ENCODE peak calls at places on chromosomes 12 and 14, in four cellular contexts. One of them, this sample, is unnamed.

GRCh38 chr14:89185919-89186849 is 230.8 kb downstream of the FOXN3 start:
- DNase-seq in HCT116: peak; percentile 73
- DNase-seq in K562: peak; percentile 10
- DNase-seq in HepG2: no peak
- DNase-seq in this sample: no peak

GRCh38 chr12:115343601-115344000 is 659.6 kb upstream of the TBX3 start:
- DNase-seq in HCT116: no peak
- DNase-seq in K562: no peak
- DNase-seq in HepG2: no peak
- DNase-seq in this sample: no peak

GRCh38 chr12:44379827-44380226 is 496.3 kb downstream of the NELL2 start:
- DNase-seq in HCT116: no peak
- DNase-seq in K562: no peak
- DNase-seq in HepG2: no peak
- DNase-seq in this sample: no peak

GRCh38 chr12:123151679-123152454 is 977 bp upstream of the PITPNM2 start:
- DNase-seq in HCT116: no peak
- DNase-seq in K562: no peak
- DNase-seq in HepG2: no peak
- DNase-seq in this sample: no peak

GRCh38 chr12:26451763-26452162 is 256.4 kb downstream of the SSPN start:
- DNase-seq in HCT116: no peak
- DNase-seq in K562: no peak
- DNase-seq in HepG2: no peak
- DNase-seq in this sample: no peak

GRCh38 chr14:20438664-20439063 is 2.7 kb upstream of the KLHL33 start:
- DNase-seq in HCT116: no peak
- DNase-seq in K562: no peak
- DNase-seq in HepG2: no peak
- DNase-seq in this sample: no peak

GRCh38 chr12:1117371-1117770 is 126.3 kb downstream of the ERC1 start:
- DNase-seq in HCT116: no peak
- DNase-seq in K562: no peak
- DNase-seq in HepG2: no peak
- DNase-seq in this sample: no peak

GRCh38 chr12:52916225-52916624 is 11.3 kb upstream of the KRT8 start:
- DNase-seq in HCT116: no peak
- DNase-seq in K562: no peak
- DNase-seq in HepG2: no peak
- DNase-seq in this sample: no peak

GRCh38 chr12:64700532-64700931 is 58.7 kb downstream of the GNS start:
- DNase-seq in HCT116: no peak
- DNase-seq in K562: no peak
- DNase-seq in HepG2: no peak
- DNase-seq in this sample: no peak

GRCh38 chr12:1916396-1917171 is 1.9 kb downstream of the CACNA2D4 start:
- DNase-seq in HCT116: no peak
- DNase-seq in K562: peak; percentile 67
- DNase-seq in HepG2: no peak
- DNase-seq in this sample: no peak

GRCh38 chr12:11901687-11902524 is 168.8 kb upstream of the BCL2L14 start:
- DNase-seq in HCT116: no peak
- DNase-seq in K562: no peak
- DNase-seq in HepG2: no peak
- DNase-seq in this sample: no peak

GRCh38 chr14:68507544-68508081 is 285.3 kb downstream of the ZFP36L1 start:
- DNase-seq in HCT116: no peak
- DNase-seq in K562: no peak
- DNase-seq in HepG2: no peak
- DNase-seq in this sample: no peak

GRCh38 chr12:47881826-47882427 is 22.9 kb downstream of the VDR start:
- DNase-seq in HCT116: no peak
- DNase-seq in K562: no peak
- DNase-seq in HepG2: no peak
- DNase-seq in this sample: no peak

GRCh38 chr14:36316131-36316530 is 4.3 kb downstream of the MBIP start:
- DNase-seq in HCT116: no peak
- DNase-seq in K562: no peak
- DNase-seq in HepG2: no peak
- DNase-seq in this sample: no peak

GRCh38 chr12:47964102-47964723 is 817 bp downstream of the TMEM106C start:
- DNase-seq in HCT116: no peak
- DNase-seq in K562: peak; percentile 20
- DNase-seq in HepG2: no peak
- DNase-seq in this sample: no peak

GRCh38 chr12:48810817-48811453 is 7.4 kb upstream of the CACNB3 start:
- DNase-seq in HCT116: no peak
- DNase-seq in K562: no peak
- DNase-seq in HepG2: peak; percentile 34
- DNase-seq in this sample: no peak

GRCh38 chr14:61671086-61671485 is 24.2 kb upstream of the HIF1A start:
- DNase-seq in HCT116: no peak
- DNase-seq in K562: no peak
- DNase-seq in HepG2: no peak
- DNase-seq in this sample: no peak

GRCh38 chr14:64867182-64867581 is 12.5 kb downstream of the SPTB start:
- DNase-seq in HCT116: no peak
- DNase-seq in K562: no peak
- DNase-seq in HepG2: no peak
- DNase-seq in this sample: no peak
- TF ChIP-seq TCF7L2 in HCT116: no peak
- TF ChIP-seq TCF7L2 in K562: no peak
- TF ChIP-seq TCF7L2 in HepG2: no peak
- TF ChIP-seq TCF7L2 in this sample: no peak

DNA sequence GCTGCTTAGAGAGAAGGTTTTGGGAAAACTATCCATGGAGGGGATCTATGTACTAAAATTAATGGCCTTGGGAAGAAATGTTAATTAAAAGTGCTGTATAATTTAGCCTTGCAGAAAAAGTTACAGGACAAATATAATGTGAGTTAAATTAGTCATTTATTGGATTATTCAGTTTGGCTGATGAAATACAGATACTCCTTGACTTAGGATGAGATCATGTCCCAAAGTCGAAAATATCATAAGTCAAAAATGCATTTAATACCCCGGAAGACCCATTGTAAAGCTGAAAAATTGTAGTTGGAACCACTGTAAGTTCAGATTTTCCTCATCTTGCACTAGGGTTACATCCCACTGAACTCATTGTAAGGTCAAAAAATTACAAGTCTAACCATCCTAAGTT is 9.7 kb downstream of the RTRAF start:
- DNase-seq in HCT116: no peak
- DNase-seq in K562: no peak
- DNase-seq in HepG2: no peak
- DNase-seq in this sample: no peak
- TF ChIP-seq SIN3A in HCT116: no peak
- TF ChIP-seq SIN3A in K562: no peak
- TF ChIP-seq SIN3A in HepG2: no peak
- TF ChIP-seq SIN3A in this sample: no peak

DNA sequence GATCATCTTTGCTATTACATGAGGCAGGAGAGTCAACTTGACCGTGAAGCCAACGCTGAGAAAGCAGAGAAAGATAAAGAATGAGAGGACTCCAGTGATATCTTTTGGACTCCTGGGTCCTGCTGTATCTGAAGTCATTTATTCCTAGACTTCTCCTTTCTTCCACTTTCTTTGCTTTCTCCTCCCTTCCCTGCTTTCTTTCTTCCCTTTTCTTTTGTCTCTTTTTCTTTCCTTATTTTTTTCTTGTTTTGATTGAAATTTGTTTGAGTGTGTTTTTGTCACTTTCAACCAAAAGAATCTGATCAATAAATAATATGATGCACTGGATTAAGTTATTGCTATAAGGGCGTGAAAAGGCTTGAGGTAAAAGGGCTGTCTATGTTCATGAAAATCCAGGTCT is 13.4 kb upstream of the GALNT6 start:
- DNase-seq in HCT116: no peak
- DNase-seq in K562: no peak
- DNase-seq in HepG2: no peak
- DNase-seq in this sample: no peak
- H3K4me3 ChIP-seq in HCT116: no peak overlapping the region
- H3K4me3 ChIP-seq in K562: no peak overlapping the region
- H3K4me3 ChIP-seq in HepG2: no peak overlapping the region
- H3K4me3 ChIP-seq in this sample: no peak overlapping the region

DNA sequence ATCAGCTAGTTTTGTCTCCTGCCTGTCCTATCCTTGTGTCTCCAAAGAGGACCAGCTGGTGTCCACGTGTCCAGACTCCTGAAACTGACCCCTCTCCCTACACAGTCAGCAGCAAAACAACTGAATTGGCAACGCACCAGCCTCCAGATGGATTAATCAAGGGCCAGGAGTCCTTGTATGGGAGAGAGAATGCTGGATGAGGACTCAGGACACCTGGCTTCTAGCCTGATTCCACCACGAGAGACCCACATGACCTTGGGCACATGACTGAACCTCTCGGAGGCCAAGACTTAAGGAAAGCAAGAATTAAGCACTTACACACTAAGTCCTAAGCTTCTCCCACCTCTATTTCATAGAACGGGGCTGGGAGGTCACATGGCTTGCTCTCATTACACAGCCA is 60.4 kb upstream of the CMKLR1 start:
- DNase-seq in HCT116: no peak
- DNase-seq in K562: no peak
- DNase-seq in HepG2: no peak
- DNase-seq in this sample: no peak
- TF ChIP-seq TCF7L2 in HCT116: no peak
- TF ChIP-seq TCF7L2 in K562: no peak
- TF ChIP-seq TCF7L2 in HepG2: no peak
- TF ChIP-seq TCF7L2 in this sample: no peak

GRCh38 chr14:101358726-101359125 is 202.6 kb upstream of the DIO3 start:
- DNase-seq in HCT116: no peak
- DNase-seq in K562: no peak
- DNase-seq in HepG2: no peak
- DNase-seq in this sample: no peak

GRCh38 chr14:101361044-101361443 is 200.3 kb upstream of the DIO3 start:
- DNase-seq in HCT116: no peak
- DNase-seq in K562: no peak
- DNase-seq in HepG2: no peak
- DNase-seq in this sample: no peak

GRCh38 chr14:101360045-101360931 is 201.0 kb upstream of the DIO3 start:
- DNase-seq in HCT116: no peak
- DNase-seq in K562: peak; percentile 66
- DNase-seq in HepG2: no peak
- DNase-seq in this sample: no peak

GRCh38 chr14:101358320-101358569 is 203.1 kb upstream of the DIO3 start:
- DNase-seq in HCT116: no peak
- DNase-seq in K562: no peak
- DNase-seq in HepG2: no peak
- DNase-seq in this sample: no peak

GRCh38 chr14:101359221-101360044 is 201.9 kb upstream of the DIO3 start:
- DNase-seq in HCT116: no peak
- DNase-seq in K562: no peak
- DNase-seq in HepG2: no peak
- DNase-seq in this sample: no peak
- TF ChIP-seq SIN3A in HCT116: no peak
- TF ChIP-seq SIN3A in K562: no peak
- TF ChIP-seq SIN3A in HepG2: no peak
- TF ChIP-seq SIN3A in this sample: no peak

GRCh38 chr14:51845811-51846210 is 14.6 kb upstream of the GNG2 start:
- DNase-seq in HCT116: no peak
- DNase-seq in K562: no peak
- DNase-seq in HepG2: no peak
- DNase-seq in this sample: no peak

GRCh38 chr14:51848120-51848519 is 12.3 kb upstream of the GNG2 start:
- DNase-seq in HCT116: no peak
- DNase-seq in K562: no peak
- DNase-seq in HepG2: no peak
- DNase-seq in this sample: no peak

GRCh38 chr14:51847489-51847796 is 13.0 kb upstream of the GNG2 start:
- DNase-seq in HCT116: no peak
- DNase-seq in K562: no peak
- DNase-seq in HepG2: no peak
- DNase-seq in this sample: no peak

GRCh38 chr14:51849095-51849494 is 11.3 kb upstream of the GNG2 start:
- DNase-seq in HCT116: no peak
- DNase-seq in K562: no peak
- DNase-seq in HepG2: no peak
- DNase-seq in this sample: no peak

GRCh38 chr14:51846631-51847488 is 13.6 kb upstream of the GNG2 start:
- DNase-seq in HCT116: no peak
- DNase-seq in K562: peak; percentile 3
- DNase-seq in HepG2: no peak
- DNase-seq in this sample: no peak
- H3K4me3 ChIP-seq in HCT116: no peak overlapping the region
- H3K4me3 ChIP-seq in K562: no peak overlapping the region
- H3K4me3 ChIP-seq in HepG2: no peak overlapping the region
- H3K4me3 ChIP-seq in this sample: no peak overlapping the region

GRCh38 chr12:94586589-94587259 is 63.6 kb downstream of the TMCC3 start:
- DNase-seq in HCT116: no peak
- DNase-seq in K562: no peak
- DNase-seq in HepG2: no peak
- DNase-seq in this sample: no peak

GRCh38 chr12:94584370-94584769 is 66.0 kb downstream of the TMCC3 start:
- DNase-seq in HCT116: no peak
- DNase-seq in K562: no peak
- DNase-seq in HepG2: no peak
- DNase-seq in this sample: no peak

GRCh38 chr12:94585624-94586023 is 64.7 kb downstream of the TMCC3 start:
- DNase-seq in HCT116: no peak
- DNase-seq in K562: no peak
- DNase-seq in HepG2: no peak
- DNase-seq in this sample: no peak

GRCh38 chr12:94587266-94588241 is 62.8 kb downstream of the TMCC3 start:
- DNase-seq in HCT116: no peak
- DNase-seq in K562: no peak
- DNase-seq in HepG2: no peak
- DNase-seq in this sample: no peak

GRCh38 chr12:94582591-94582990 is 67.8 kb downstream of the TMCC3 start:
- DNase-seq in HCT116: no peak
- DNase-seq in K562: no peak
- DNase-seq in HepG2: no peak
- DNase-seq in this sample: no peak
- TF ChIP-seq TCF7L2 in HCT116: no peak
- TF ChIP-seq TCF7L2 in K562: no peak
- TF ChIP-seq TCF7L2 in HepG2: no peak
- TF ChIP-seq TCF7L2 in this sample: no peak

GRCh38 chr14:95516554-95517209 is at the start of gene SYNE3:
- DNase-seq in HCT116: no peak
- DNase-seq in K562: no peak
- DNase-seq in HepG2: no peak
- DNase-seq in this sample: no peak
- TF ChIP-seq SIN3A in HCT116: no peak
- TF ChIP-seq SIN3A in K562: no peak
- TF ChIP-seq SIN3A in HepG2: no peak
- TF ChIP-seq SIN3A in this sample: peak; percentile 59